ENCODE peak calls at places on chromosomes 5 and 9, in six cellular contexts. R is H9, H is neuronal stem cell, O is mesendoderm, W is IMR-90, X is mesenchymal stem cell. C is an unnamed sample.

GRCh38 chr5:59525957-59526356 is 367.6 kb downstream of the PDE4D start:
- DNase-seq in R (no peak), H (no peak), X (peak; percentile 84), O (no peak), W (peak; percentile 51), C (no peak)

GRCh38 chr5:41368158-41368557 is 142.2 kb downstream of the PLCXD3 start:
- DNase-seq in H (no peak), O (no peak), W (peak; percentile 16), R (no peak), X (no peak), C (no peak)

GRCh38 chr5:83104031-83104430 is 26.7 kb downstream of the XRCC4 start:
- DNase-seq in O (no peak), W (no peak), H (no peak), R (no peak), X (peak; percentile 28), C (no peak)

GRCh38 chr5:130109152-130109551 is 204.9 kb downstream of the CHSY3 start:
- DNase-seq in O (peak; percentile 66), X (peak; percentile 47), H (peak; percentile 31), R (no peak), W (peak; percentile 18), C (no peak)

GRCh38 chr5:133450311-133450710 is 162.0 kb downstream of the FSTL4 start:
- DNase-seq in O (no peak), H (no peak), W (no peak), X (no peak), R (peak; percentile 17), C (no peak)

GRCh38 chr5:138832218-138832617 is 42.9 kb downstream of the LRRTM2 start:
- DNase-seq in X (peak; percentile 40), R (no peak), O (no peak), W (no peak), H (no peak), C (no peak)

GRCh38 chr5:148452499-148453193 is 68.9 kb downstream of the FBXO38 start:
- DNase-seq in O (no peak), X (no peak), R (no peak), W (no peak), H (no peak), C (no peak)

GRCh38 chr5:31853398-31854135 is 214.6 kb downstream of the PDZD2 start:
- DNase-seq in H (no peak), O (peak; percentile 31), W (no peak), R (no peak), X (no peak), C (no peak)

GRCh38 chr5:35146386-35146785 is 83.9 kb downstream of the PRLR start:
- DNase-seq in W (no peak), R (no peak), H (peak; percentile 2), O (peak; percentile 54), X (no peak), C (no peak)

GRCh38 chr5:136035837-136036236 is 7.0 kb downstream of the TGFBI start:
- DNase-seq in W (no peak), R (no peak), H (no peak), O (no peak), X (no peak), C (no peak)

GRCh38 chr5:127320032-127320945 is 29.7 kb downstream of the MEGF10 start:
- DNase-seq in R (no peak), H (no peak), O (peak; percentile 57), W (no peak), X (no peak), C (no peak)

GRCh38 chr5:143968071-143968878 is 156.3 kb downstream of the HMHB1 start:
- DNase-seq in W (peak; percentile 78), R (no peak), O (peak; percentile 76), H (peak; percentile 23), X (peak; percentile 64), C (no peak)

GRCh38 chr9:130444565-130445221 is at the start of gene ASS1:
- DNase-seq in O (peak; percentile 80), H (peak; percentile 48), R (peak; percentile 87), W (no peak), X (no peak), C (no peak)

GRCh38 chr5:123144096-123144495 is 55.1 kb downstream of the PRDM6 start:
- DNase-seq in W (no peak), X (no peak), O (no peak), R (no peak), H (no peak), C (no peak)

GRCh38 chr5:138654281-138654867 is 79.2 kb upstream of the HSPA9 start:
- DNase-seq in X (peak; percentile 84), W (peak; percentile 78), H (no peak), R (no peak), O (peak; percentile 52), C (no peak)

GRCh38 chr5:24621809-24622208 is 23.0 kb downstream of the CDH10 start:
- DNase-seq in H (no peak), W (no peak), O (peak; percentile 62), X (peak; percentile 83), R (no peak), C (no peak)

GRCh38 chr9:134569626-134570025 is 72.0 kb upstream of the COL5A1 start:
- DNase-seq in H (no peak), X (no peak), R (no peak), W (no peak), O (no peak), C (no peak)

GRCh38 chr5:1753490-1753889 is 46.1 kb downstream of the MRPL36 start:
- DNase-seq in R (peak; percentile 10), O (no peak), W (no peak), X (no peak), H (no peak), C (peak; percentile 7)

GRCh38 chr5:108148715-108149139 is 233.2 kb downstream of the FBXL17 start:
- DNase-seq in W (peak; percentile 35), O (peak; percentile 42), R (no peak), H (no peak), X (peak; percentile 44), C (no peak)

GRCh38 chr9:120689860-120690259 is 24.4 kb downstream of the MEGF9 start:
- DNase-seq in X (no peak), R (no peak), H (peak; percentile 23), W (peak; percentile 46), O (no peak), C (no peak)

DNA sequence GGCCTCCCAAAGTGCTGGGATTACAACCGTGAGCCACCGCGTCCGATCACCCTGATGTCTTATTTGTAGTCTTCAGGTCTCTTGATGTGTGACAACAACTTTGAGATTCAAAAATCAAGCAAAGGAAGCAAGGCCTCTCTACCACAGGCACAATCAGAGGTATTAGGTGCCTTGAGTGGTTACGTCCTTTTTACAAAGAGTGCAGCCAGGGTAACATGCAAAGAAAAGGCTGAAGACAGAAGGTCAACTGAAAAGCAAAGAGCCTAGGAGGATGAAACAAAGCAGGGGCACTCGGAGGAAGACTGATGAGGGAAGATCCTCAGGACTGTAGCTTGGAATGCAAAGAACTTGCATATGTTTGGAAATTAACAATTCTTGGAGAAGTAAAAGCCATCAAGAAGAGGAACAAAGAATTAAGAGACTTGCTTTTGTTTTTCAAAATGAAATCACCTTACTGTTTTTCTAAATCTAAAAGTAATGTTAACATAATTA is 362.1 kb downstream of the EBF1 start:
- DNase-seq in R (peak; percentile 44), O (peak; percentile 50), X (no peak), H (peak; percentile 39), W (no peak), C (no peak)
- H2BK15ac ChIP-seq in R (no peak overlapping the region), O (no peak overlapping the region), X (no peak overlapping the region), H (no peak overlapping the region), W (no peak overlapping the region), C (no peak overlapping the region)

DNA sequence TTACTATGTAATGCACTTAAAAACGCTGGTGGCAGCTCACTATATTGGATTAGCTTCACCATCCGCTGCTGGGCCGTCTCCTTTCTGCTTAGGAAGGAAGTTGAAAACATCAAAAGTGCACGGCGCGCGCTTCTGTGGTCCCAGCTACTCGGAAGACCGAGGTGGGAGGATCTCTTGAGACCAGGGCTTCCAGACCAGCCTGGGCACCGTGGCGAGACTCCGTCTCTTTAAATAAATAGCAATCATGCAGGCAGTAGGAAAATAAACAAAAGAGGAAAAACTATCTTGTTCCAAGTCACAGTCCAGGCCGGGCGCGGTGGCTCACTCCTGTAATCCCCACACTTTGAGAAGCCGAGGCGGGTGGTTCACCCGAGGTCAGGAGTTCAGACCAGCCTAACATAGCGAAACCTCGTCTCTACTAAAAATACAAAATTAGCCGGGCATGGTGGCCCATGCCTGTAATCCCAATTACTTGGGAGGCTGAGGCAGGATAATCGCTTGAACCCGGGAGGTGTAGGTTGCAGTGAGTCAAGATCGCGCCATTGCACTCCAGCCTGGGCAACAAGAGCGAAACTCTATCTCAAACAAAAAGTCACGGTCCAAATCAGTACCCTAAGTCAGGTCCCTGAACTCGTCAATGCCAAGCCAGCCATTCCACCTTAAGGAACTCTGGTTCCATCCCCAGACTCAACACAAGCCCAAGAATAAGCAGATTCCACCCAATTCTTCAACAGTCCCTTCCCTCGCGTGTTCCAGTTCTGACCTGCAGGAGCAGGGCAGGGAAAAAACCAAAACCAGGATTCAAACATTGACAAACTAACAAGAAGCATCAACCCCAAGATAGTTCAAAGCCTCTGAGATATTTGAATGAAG is 1.0 kb upstream of the GOLGA1 start:
- DNase-seq in R (peak; percentile 48), O (peak; percentile 63), X (peak; percentile 78), H (no peak), W (peak; percentile 58), C (no peak)
- H2BK15ac ChIP-seq in R (no peak overlapping the region), O (no peak overlapping the region), X (no peak overlapping the region), H (no peak overlapping the region), W (peak overlapping the region; percentile 8), C (no peak overlapping the region)

GRCh38 chr5:154201108-154201769 is 10.7 kb downstream of the GALNT10 start:
- DNase-seq in O (no peak), H (no peak), X (no peak), W (no peak), R (no peak), C (no peak)

GRCh38 chr5:154197801-154198461 is 7.4 kb downstream of the GALNT10 start:
- DNase-seq in R (no peak), H (no peak), W (peak; percentile 35), O (no peak), X (peak; percentile 69), C (no peak)

GRCh38 chr5:154199263-154199662 is 8.7 kb downstream of the GALNT10 start:
- DNase-seq in W (no peak), O (no peak), H (no peak), X (no peak), R (no peak), C (no peak)

GRCh38 chr5:154198611-154199230 is 8.2 kb downstream of the GALNT10 start:
- DNase-seq in O (peak; percentile 53), W (peak; percentile 89), X (peak; percentile 83), H (no peak), R (no peak), C (no peak)

GRCh38 chr5:154199671-154200220 is 9.2 kb downstream of the GALNT10 start:
- DNase-seq in O (no peak), R (no peak), X (no peak), H (no peak), W (no peak), C (no peak)
- H2BK15ac ChIP-seq in O (no peak overlapping the region), R (no peak overlapping the region), X (peak overlapping the region; percentile 6), H (no peak overlapping the region), W (peak overlapping the region; percentile 59), C (no peak overlapping the region)

GRCh38 chr9:137650779-137651178 is 32.0 kb downstream of the EHMT1 start:
- DNase-seq in H (no peak), W (no peak), R (no peak), O (no peak), X (no peak), C (no peak)

GRCh38 chr9:137649553-137649952 is 30.7 kb downstream of the EHMT1 start:
- DNase-seq in R (no peak), X (no peak), O (no peak), H (no peak), W (no peak), C (no peak)

GRCh38 chr9:137647096-137647709 is 28.4 kb downstream of the EHMT1 start:
- DNase-seq in R (no peak), X (no peak), W (no peak), H (no peak), O (no peak), C (no peak)

GRCh38 chr9:137648396-137648795 is 29.6 kb downstream of the EHMT1 start:
- DNase-seq in X (no peak), O (no peak), W (no peak), H (no peak), R (no peak), C (no peak)

GRCh38 chr9:137650259-137650658 is 31.5 kb downstream of the EHMT1 start:
- DNase-seq in H (no peak), X (no peak), R (no peak), O (no peak), W (no peak), C (no peak)
- H2BK15ac ChIP-seq in H (no peak overlapping the region), X (no peak overlapping the region), R (no peak overlapping the region), O (no peak overlapping the region), W (no peak overlapping the region), C (no peak overlapping the region)

C was measured in H1.